ENCODE peak calls at places on chromosome 17, in five cellular contexts. R is mammary epithelial cell, W is PC-3, U is neural progenitor cell, B is fibroblast of lung. M is an unnamed sample.

GRCh38 chr17:46194393-46195216 is 1.4 kb upstream of the KANSL1 start:
- DNase-seq in R (no peak), U (peak), B (peak), W (peak), M (peak)

GRCh38 chr17:61495161-61495857 is 43.1 kb downstream of the TBX4 start:
- DNase-seq in W (no peak), R (peak), B (peak), U (no peak), M (no peak)

GRCh38 chr17:57687642-57688041 is 57.5 kb downstream of the CCDC182 start:
- DNase-seq in B (no peak), W (no peak), R (no peak), U (no peak), M (no peak)

GRCh38 chr17:79664925-79665738 is 54.3 kb upstream of the RBFOX3 start:
- DNase-seq in B (no peak), U (peak), W (peak), R (peak), M (peak)

GRCh38 chr17:81164464-81165245 is 652 bp upstream of the PVALEF start:
- DNase-seq in W (no peak), R (no peak), B (no peak), U (peak), M (no peak)

GRCh38 chr17:73489333-73489732 is 154.9 kb downstream of the SDK2 start:
- DNase-seq in R (no peak), B (no peak), W (no peak), U (no peak), M (no peak)

GRCh38 chr17:55157165-55157564 is 107.6 kb upstream of the HLF start:
- DNase-seq in U (no peak), R (peak), B (peak), W (peak), M (no peak)

GRCh38 chr17:27868565-27868964 is 24.6 kb downstream of the LYRM9 start:
- DNase-seq in W (no peak), B (no peak), U (no peak), R (no peak), M (no peak)

GRCh38 chr17:68954146-68954971 is 833 bp downstream of the ABCA8 start:
- DNase-seq in W (peak), R (no peak), B (no peak), U (no peak), M (no peak)

GRCh38 chr17:15409721-15410247 is 57.6 kb downstream of the CDRT4 start:
- DNase-seq in U (no peak), W (peak), R (peak), B (peak), M (no peak)

GRCh38 chr17:63446981-63447687 is 1.0 kb upstream of the CYB561 start:
- DNase-seq in B (no peak), R (no peak), W (peak), U (peak), M (no peak)
- H3K27ac ChIP-seq in B (no peak), R (peak), W (peak), U (no peak), M (peak)

GRCh38 chr17:72118588-72119279 is 2.1 kb upstream of the SOX9 start:
- DNase-seq in B (peak), W (peak), U (peak), R (peak), M (peak)
- TF ChIP-seq EZH2 in B (no peak), W (no peak), U (no peak), R (no peak), M (no peak)

GRCh38 chr17:36525888-36526287 is 8.8 kb downstream of the MYO19 start:
- DNase-seq in U (no peak), W (no peak), B (no peak), R (no peak), M (no peak)

GRCh38 chr17:36525113-36525512 is 9.6 kb downstream of the MYO19 start:
- DNase-seq in R (peak), U (no peak), W (peak), B (peak), M (no peak)

GRCh38 chr17:36529121-36529520 is 5.5 kb downstream of the MYO19 start:
- DNase-seq in U (no peak), W (peak), B (peak), R (peak), M (no peak)

GRCh38 chr17:36527851-36528250 is 6.8 kb downstream of the MYO19 start:
- DNase-seq in U (no peak), B (no peak), W (no peak), R (no peak), M (no peak)

DNA sequence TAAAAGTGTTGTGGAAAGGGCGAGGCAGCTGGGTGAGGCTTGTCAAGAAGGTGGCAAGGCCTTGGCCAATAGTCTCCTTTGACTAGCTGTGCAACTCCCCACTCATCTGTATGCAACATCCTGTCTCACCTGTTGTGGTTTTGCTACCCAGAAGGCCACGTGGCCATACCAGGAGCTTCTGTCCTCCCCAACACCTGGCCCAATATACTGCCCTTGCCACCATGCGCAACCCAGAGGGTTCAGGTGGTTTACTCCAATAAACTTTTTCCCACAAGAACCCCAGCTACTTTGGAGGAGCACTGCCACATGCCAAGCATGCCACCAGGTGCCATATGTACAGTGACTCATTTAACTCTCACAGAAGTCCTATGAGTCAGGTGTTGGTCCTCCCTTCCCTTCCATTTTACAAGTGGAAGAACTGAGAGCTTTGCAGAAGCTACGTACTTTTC is 10.2 kb downstream of the MYO19 start:
- DNase-seq in B (peak), R (peak), W (peak), U (no peak), M (no peak)
- H3K27ac ChIP-seq in B (no peak), R (peak), W (peak), U (no peak), M (no peak)

GRCh38 chr17:76077582-76078110 is 1.3 kb upstream of the ZACN start:
- DNase-seq in W (peak), U (no peak), R (no peak), B (no peak), M (no peak)

GRCh38 chr17:76076100-76076764 is 1.7 kb downstream of the GALR2 start:
- DNase-seq in W (no peak), R (no peak), B (no peak), U (peak), M (no peak)

GRCh38 chr17:76075364-76076099 is 951 bp downstream of the GALR2 start:
- DNase-seq in R (peak), W (no peak), B (no peak), U (peak), M (no peak)

GRCh38 chr17:76078859-76079576 is at the start of gene ZACN:
- DNase-seq in R (no peak), B (no peak), U (no peak), W (no peak), M (no peak)

DNA sequence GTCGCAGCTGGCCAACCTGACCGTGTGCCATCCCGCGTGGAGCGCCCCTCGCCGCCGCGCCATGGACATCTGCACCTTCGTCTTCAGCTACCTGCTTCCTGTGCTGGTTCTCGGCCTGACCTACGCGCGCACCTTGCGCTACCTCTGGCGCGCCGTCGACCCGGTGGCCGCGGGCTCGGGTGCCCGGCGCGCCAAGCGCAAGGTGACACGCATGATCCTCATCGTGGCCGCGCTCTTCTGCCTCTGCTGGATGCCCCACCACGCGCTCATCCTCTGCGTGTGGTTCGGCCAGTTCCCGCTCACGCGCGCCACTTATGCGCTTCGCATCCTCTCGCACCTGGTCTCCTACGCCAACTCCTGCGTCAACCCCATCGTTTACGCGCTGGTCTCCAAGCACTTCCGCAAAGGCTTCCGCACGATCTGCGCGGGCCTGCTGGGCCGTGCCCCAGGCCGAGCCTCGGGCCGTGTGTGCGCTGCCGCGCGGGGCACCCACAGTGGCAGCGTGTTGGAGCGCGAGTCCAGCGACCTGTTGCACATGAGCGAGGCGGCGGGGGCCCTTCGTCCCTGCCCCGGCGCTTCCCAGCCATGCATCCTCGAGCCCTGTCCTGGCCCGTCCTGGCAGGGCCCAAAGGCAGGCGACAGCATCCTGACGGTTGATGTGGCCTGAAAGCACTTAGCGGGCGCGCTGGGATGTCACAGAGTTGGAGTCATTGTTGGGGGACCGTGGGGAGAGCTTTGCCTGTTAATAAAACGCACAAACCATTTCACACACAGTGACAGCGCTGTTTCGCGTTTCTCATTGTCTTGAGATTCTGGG is 2.0 kb upstream of the ZACN start:
- DNase-seq in U (peak), W (no peak), B (no peak), R (peak), M (no peak)
- TF ChIP-seq EZH2 in U (peak), W (no peak), B (peak), R (no peak), M (peak)

GRCh38 chr17:82583720-82584234 is 64.2 kb downstream of the FOXK2 start:
- DNase-seq in B (no peak), U (no peak), R (no peak), W (no peak), M (no peak)
- H3K27ac ChIP-seq in B (no peak), U (no peak), R (no peak), W (no peak), M (no peak)

M was measured in hepatocyte.